ENCODE peak calls at places on chromosomes 1 and 21, in four cellular contexts. F, R, X and C are unnamed samples.

GRCh38 chr1:35436078-35436477 is 121.1 kb downstream of the KIAA0319L start:
- DNase-seq in F (no peak), R (no peak), X (no peak), C (no peak)

GRCh38 chr1:55803429-55803828 is 588.3 kb upstream of the USP24 start:
- DNase-seq in F (no peak), R (no peak), X (no peak), C (no peak)

GRCh38 chr1:203467550-203467921 is 8.1 kb upstream of the PRELP start:
- DNase-seq in F (no peak), R (no peak), X (no peak), C (no peak)

GRCh38 chr1:6667139-6667538 is 34.5 kb downstream of the DNAJC11 start:
- DNase-seq in F (no peak), R (no peak), X (no peak), C (no peak)

GRCh38 chr1:230681599-230681998 is 32.3 kb downstream of the AGT start:
- DNase-seq in F (no peak), R (peak), X (no peak), C (no peak)

GRCh38 chr1:212727386-212728181 is 27.9 kb upstream of the BATF3 start:
- DNase-seq in F (no peak), R (no peak), X (no peak), C (no peak)

GRCh38 chr21:34510148-34511142 is 1.6 kb downstream of the KCNE1 start:
- DNase-seq in F (peak), R (peak), X (peak), C (peak)

GRCh38 chr1:24926596-24927249 is 3.4 kb downstream of the RUNX3 start:
- DNase-seq in F (peak), R (no peak), X (no peak), C (peak)

GRCh38 chr1:10541286-10541685 is 66.5 kb downstream of the PEX14 start:
- DNase-seq in F (no peak), R (no peak), X (no peak), C (peak)

GRCh38 chr1:200992382-200993101 is 31.0 kb downstream of the KIF21B start:
- DNase-seq in F (no peak), R (no peak), X (no peak), C (no peak)

GRCh38 chr1:7646981-7647901 is 123.9 kb upstream of the VAMP3 start:
- DNase-seq in F (peak), R (peak), X (peak), C (peak)

GRCh38 chr1:222249261-222249660 is 298.6 kb downstream of the HHIPL2 start:
- DNase-seq in F (no peak), R (no peak), X (no peak), C (no peak)
- TF ChIP-seq CTCF in F (no peak), R (no peak), X (no peak), C (no peak)

DNA sequence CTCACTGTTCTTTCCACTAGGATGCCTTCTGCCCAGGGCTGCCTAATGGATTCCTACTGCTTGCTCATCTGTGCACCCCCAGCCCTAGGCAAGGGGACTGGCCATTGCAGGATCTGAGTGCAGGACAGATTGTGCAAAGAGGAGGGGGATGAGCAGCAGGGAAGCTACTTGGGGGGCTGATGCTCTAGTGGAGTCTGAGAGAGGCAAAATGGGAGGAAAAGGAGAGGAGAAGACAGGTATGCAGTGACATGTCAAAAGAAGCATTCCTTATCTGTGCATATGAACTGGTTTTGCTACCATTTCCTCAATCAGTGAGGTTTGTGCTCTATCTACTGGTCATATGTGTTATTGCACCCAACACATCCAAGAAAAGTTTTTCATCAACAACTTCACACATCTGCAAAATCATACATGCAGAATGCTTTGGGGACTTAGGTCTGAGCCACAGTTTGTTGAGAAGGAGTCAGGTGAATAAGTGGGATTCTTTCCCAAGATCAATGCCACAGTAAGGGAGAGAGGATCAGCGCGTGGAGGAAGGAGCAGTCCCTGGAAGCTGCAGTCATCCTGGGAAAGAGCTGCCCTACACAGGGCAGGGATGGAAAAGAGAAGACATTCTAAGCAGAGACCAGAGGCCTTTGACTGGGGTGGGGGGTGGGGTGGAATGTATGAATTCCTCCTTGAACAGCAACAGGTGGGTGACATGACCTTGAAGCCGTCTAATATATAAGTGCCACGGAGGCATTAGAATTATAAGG is 14.4 kb downstream of the SLC5A9 start:
- DNase-seq in F (peak), R (peak), X (peak), C (peak)
- TF ChIP-seq EZH2phosphoT487 in F (no peak), R (no peak), X (no peak), C (no peak)

GRCh38 chr1:225654277-225654597 is 1.3 kb upstream of the ENAH start:
- DNase-seq in F (no peak), R (no peak), X (no peak), C (peak)
- H3K4me2 ChIP-seq in F (peak), R (peak), X (peak), C (peak)

GRCh38 chr21:28644762-28645161 is 347.9 kb downstream of the LTN1 start:
- DNase-seq in F (no peak), R (peak), X (no peak), C (no peak)
- TF ChIP-seq CTCF in F (no peak), R (peak), X (no peak), C (peak)

GRCh38 chr1:178651742-178652141 is 73.3 kb upstream of the RALGPS2 start:
- DNase-seq in F (no peak), R (no peak), X (no peak), C (no peak)
- TF ChIP-seq EZH2phosphoT487 in F (no peak), R (no peak), X (no peak), C (no peak)